ENCODE peak calls at places on chromosomes 12 and 14, in eight cellular contexts. G is esophagus muscularis mucosa, T is A549, U is stomach, R is ovary, N is upper lobe of left lung, O is sigmoid colon, B is transverse colon. H is an unnamed sample.

GRCh38 chr12:43621262-43621661 is 69.3 kb upstream of the ADAMTS20 start:
- DNase-seq in R (no peak), T (no peak), O (no peak), N (no peak), B (no peak), G (no peak), U (no peak), H (no peak)

GRCh38 chr14:92690171-92691011 is 58.0 kb downstream of the LGMN start:
- DNase-seq in O (peak), R (no peak), B (peak), T (peak), N (peak), U (peak), G (no peak), H (no peak)

GRCh38 chr12:131737485-131737827 is 26.6 kb downstream of the SFSWAP start:
- DNase-seq in U (no peak), T (no peak), N (no peak), G (no peak), B (no peak), O (no peak), R (no peak), H (no peak)

GRCh38 chr12:85575115-85576096 is 260.8 kb downstream of the RASSF9 start:
- DNase-seq in T (peak), O (no peak), N (peak), R (no peak), U (peak), G (no peak), B (peak), H (peak)

GRCh38 chr14:85063747-85064146 is 466.2 kb upstream of the FLRT2 start:
- DNase-seq in N (no peak), U (no peak), G (no peak), R (no peak), O (no peak), B (no peak), T (no peak), H (no peak)

GRCh38 chr14:45249847-45250575 is 3.0 kb downstream of the MIS18BP1 start:
- DNase-seq in U (no peak), O (peak), R (no peak), G (no peak), N (no peak), T (no peak), B (no peak), H (peak)

GRCh38 chr14:40199101-40199500 is 766.9 kb upstream of the FBXO33 start:
- DNase-seq in O (no peak), T (no peak), U (no peak), B (no peak), G (no peak), R (no peak), N (no peak), H (no peak)

GRCh38 chr12:123905319-123905925 is 67.2 kb downstream of the CCDC92 start:
- DNase-seq in B (peak), G (no peak), N (peak), O (no peak), R (peak), U (peak), T (peak), H (peak)

GRCh38 chr14:106039400-106039799 is 513.0 kb downstream of the TMEM121 start:
- DNase-seq in O (no peak), B (peak), G (peak), T (peak), N (peak), R (no peak), U (no peak), H (no peak)

GRCh38 chr12:78062781-78063180 is 232.1 kb downstream of the NAV3 start:
- DNase-seq in U (peak), G (no peak), N (no peak), B (peak), O (no peak), T (peak), R (peak), H (no peak)

GRCh38 chr12:56338643-56339422 is at the start of gene IL23A:
- DNase-seq in U (no peak), R (no peak), N (no peak), B (peak), T (no peak), G (no peak), O (no peak), H (no peak)

GRCh38 chr12:121442028-121442948 is 42.4 kb downstream of the RNF34 start:
- DNase-seq in T (no peak), O (peak), U (no peak), N (no peak), G (no peak), B (no peak), R (no peak), H (no peak)

GRCh38 chr12:121443193-121443829 is 43.4 kb downstream of the RNF34 start:
- DNase-seq in G (no peak), O (peak), R (peak), B (peak), T (peak), N (peak), U (peak), H (peak)

GRCh38 chr12:121443911-121444841 is 44.3 kb downstream of the RNF34 start:
- DNase-seq in O (peak), G (no peak), N (no peak), T (no peak), B (peak), U (no peak), R (no peak), H (no peak)

GRCh38 chr12:121446760-121447159 is 46.8 kb downstream of the RNF34 start:
- DNase-seq in U (no peak), T (no peak), B (no peak), G (no peak), R (no peak), N (no peak), O (no peak), H (no peak)

DNA sequence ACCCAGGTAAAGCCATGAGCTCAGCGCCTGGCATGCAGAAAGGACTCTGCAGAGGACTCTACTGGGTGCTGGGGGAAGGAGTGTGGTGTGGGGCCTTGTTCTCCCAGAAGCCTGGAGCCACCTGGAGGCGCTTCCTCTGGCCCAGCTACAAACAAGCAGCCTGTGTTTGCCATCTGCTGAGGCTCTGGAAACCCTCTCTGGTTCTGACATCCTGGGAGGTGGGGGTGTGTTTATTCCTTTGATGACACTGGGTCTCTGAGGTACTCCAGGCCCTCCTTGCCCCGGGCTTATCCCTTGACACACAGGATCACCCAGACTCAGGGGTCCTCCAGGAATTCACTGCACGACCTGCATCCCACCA is 44.9 kb downstream of the RNF34 start:
- DNase-seq in U (no peak), G (no peak), R (no peak), N (no peak), T (no peak), B (no peak), O (no peak), H (no peak)
- TF ChIP-seq EP300 in U (no peak), G (no peak), R (no peak), N (no peak), T (no peak), B (no peak), O (no peak), H (no peak)

DNA sequence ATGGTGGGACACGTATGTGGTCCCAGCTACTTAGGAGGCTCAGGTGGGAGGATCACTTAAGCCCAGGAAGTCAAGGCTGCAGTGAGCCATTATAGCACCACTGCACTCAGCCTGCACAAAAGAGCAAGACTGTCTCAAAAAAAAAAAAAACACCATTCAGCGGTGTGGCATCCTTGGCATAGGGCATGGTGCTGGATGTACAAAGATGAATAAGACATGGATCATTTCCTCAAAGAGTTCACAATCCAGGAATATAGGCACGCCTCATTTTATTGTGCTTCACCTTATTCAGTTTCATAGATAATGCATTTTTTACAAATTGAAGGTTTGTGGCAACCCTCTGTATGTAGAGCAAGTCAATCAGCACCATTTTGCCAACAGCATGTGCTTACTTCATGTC is 6.4 kb downstream of the CINP start:
- DNase-seq in U (no peak), N (no peak), G (no peak), T (no peak), O (no peak), B (no peak), R (no peak), H (no peak)
- TF ChIP-seq EP300 in U (no peak), N (no peak), G (no peak), T (no peak), O (no peak), B (no peak), R (no peak), H (no peak)

GRCh38 chr14:64786296-64787149 is 82.3 kb downstream of the PLEKHG3 start:
- DNase-seq in O (no peak), U (no peak), T (no peak), G (no peak), R (no peak), N (no peak), B (no peak), H (no peak)
- TF ChIP-seq EP300 in O (no peak), U (no peak), T (no peak), G (no peak), R (no peak), N (no peak), B (no peak), H (no peak)

GRCh38 chr14:74324945-74325361 is 22.2 kb upstream of the ABCD4 start:
- DNase-seq in N (no peak), B (no peak), G (no peak), U (no peak), O (no peak), T (peak), R (no peak), H (no peak)
- TF ChIP-seq EP300 in N (no peak), B (no peak), G (no peak), U (no peak), O (no peak), T (no peak), R (no peak), H (no peak)